ENCODE peak calls at places on chromosomes 11 and 22, in six cellular contexts. Y is adipocyte; D is activated CD8-positive, alpha-beta memory T cell treated with anti-CD3 and anti-CD28 coated beads, Interleukin-2, amount 50 U/mL, for 48 hours; G is ureter; S is GM12891; V is ascending aorta. H is an unnamed sample.

GRCh38 chr11:131389582-131389981 is 19.2 kb downstream of the NTM start:
- DNase-seq in S (no peak), V (no peak), G (no peak), D (no peak), Y (no peak), H (no peak)

GRCh38 chr22:27642104-27642800 is 159.3 kb downstream of the MN1 start:
- DNase-seq in Y (no peak), V (no peak), G (no peak), D (no peak), S (no peak), H (no peak)

GRCh38 chr11:130085671-130086070 is 16.0 kb downstream of the APLP2 start:
- DNase-seq in Y (no peak), V (no peak), D (no peak), G (no peak), S (no peak), H (no peak)

GRCh38 chr22:23212061-23213030 is 32.0 kb downstream of the BCR start:
- DNase-seq in Y (no peak), D (no peak), V (no peak), S (no peak), G (no peak), H (no peak)

GRCh38 chr22:37569009-37569920 is 9.0 kb downstream of the CDC42EP1 start:
- DNase-seq in S (no peak), D (no peak), V (no peak), G (no peak), Y (no peak), H (no peak)

GRCh38 chr22:28893810-28894209 is 10.4 kb downstream of the ZNRF3 start:
- DNase-seq in D (no peak), S (no peak), V (no peak), Y (no peak), G (no peak), H (no peak)

GRCh38 chr22:46866591-46866990 is 104.1 kb downstream of the TBC1D22A start:
- DNase-seq in Y (peak), D (no peak), V (no peak), S (no peak), G (no peak), H (no peak)

GRCh38 chr22:42282943-42283287 is 12.5 kb upstream of the TCF20 start:
- DNase-seq in S (no peak), D (no peak), G (no peak), V (no peak), Y (no peak), H (no peak)

GRCh38 chr11:114156131-114156581 is 96.6 kb downstream of the ZBTB16 start:
- DNase-seq in D (no peak), Y (no peak), G (no peak), V (no peak), S (no peak), H (no peak)

GRCh38 chr11:66068923-66069714 is 953 bp upstream of the PACS1 start:
- DNase-seq in D (no peak), Y (peak), S (no peak), G (no peak), V (peak), H (peak)

GRCh38 chr11:118746988-118747585 is 43.9 kb downstream of the DDX6 start:
- DNase-seq in Y (peak), V (no peak), D (no peak), G (no peak), S (no peak), H (no peak)

GRCh38 chr11:6658647-6659046 is 3.0 kb upstream of the DCHS1 start:
- DNase-seq in S (no peak), Y (no peak), V (no peak), D (no peak), G (no peak), H (no peak)

GRCh38 chr11:46657186-46657585 is 39.8 kb downstream of the ATG13 start:
- DNase-seq in V (no peak), Y (no peak), G (no peak), D (no peak), S (no peak), H (no peak)

GRCh38 chr11:36162909-36163434 is 126.3 kb downstream of the COMMD9 start:
- DNase-seq in S (no peak), G (no peak), Y (no peak), D (no peak), V (no peak), H (no peak)

GRCh38 chr11:65225284-65226102 is 36.3 kb upstream of the POLA2 start:
- DNase-seq in V (peak), G (peak), D (peak), Y (peak), S (peak), H (no peak)

GRCh38 chr11:78666675-78667129 is 92.0 kb upstream of the NARS2 start:
- DNase-seq in D (no peak), Y (peak), S (no peak), G (no peak), V (no peak), H (no peak)

GRCh38 chr11:102788334-102789035 is 8.1 kb upstream of the MMP10 start:
- DNase-seq in V (no peak), Y (no peak), D (no peak), G (no peak), S (no peak), H (no peak)

GRCh38 chr11:44248109-44248508 is 61.8 kb downstream of the ALX4 start:
- DNase-seq in Y (no peak), D (no peak), S (no peak), V (no peak), G (no peak), H (no peak)

GRCh38 chr11:65574147-65574962 is 1.5 kb upstream of the EHBP1L1 start:
- DNase-seq in V (peak), D (peak), S (peak), Y (peak), G (peak), H (peak)

GRCh38 chr11:119373917-119374631 is 7.4 kb downstream of the USP2 start:
- DNase-seq in G (peak), Y (peak), D (peak), S (no peak), V (peak), H (no peak)

GRCh38 chr11:75347781-75348613 is 3.5 kb downstream of the ARRB1 start:
- DNase-seq in Y (peak), V (no peak), D (no peak), G (no peak), S (no peak), H (no peak)

GRCh38 chr11:20090654-20091374 is 69.5 kb downstream of the DBX1 start:
- DNase-seq in V (no peak), S (no peak), D (no peak), G (no peak), Y (no peak), H (no peak)

GRCh38 chr22:35568751-35569725 is 28.4 kb downstream of the RASD2 start:
- DNase-seq in S (no peak), D (no peak), G (no peak), Y (peak), V (no peak), H (no peak)

GRCh38 chr11:45238724-45239123 is 47.4 kb downstream of the SYT13 start:
- DNase-seq in G (no peak), S (no peak), Y (peak), D (no peak), V (peak), H (no peak)

GRCh38 chr11:93784935-93785360 is 866 bp downstream of the MED17 start:
- DNase-seq in Y (no peak), S (no peak), D (no peak), V (no peak), G (no peak), H (no peak)

GRCh38 chr22:20979243-20979809 is 2.8 kb upstream of the LZTR1 start:
- DNase-seq in S (peak), D (peak), G (peak), V (peak), Y (peak), H (no peak)

GRCh38 chr11:124069429-124070401 is 28.6 kb upstream of the OR10G7 start:
- DNase-seq in Y (peak), G (no peak), D (peak), S (no peak), V (no peak), H (no peak)

H was measured in thoracic aorta.